ENCODE peak calls at places on chromosomes 12 and 14, in five cellular contexts. M is esophagus muscularis mucosa, H is ovary, P is PC-9, X is tibial artery. Z is an unnamed sample. For H3K36me3 and H3K4me1, the result is how much of the 10 kb centered on the place peaks cover.

GRCh38 chr12:122486805-122487426 is 13.8 kb downstream of the ZCCHC8 start:
- DNase-seq in M (no peak), H (no peak), P (no peak), X (no peak), Z (no peak)

GRCh38 chr14:91352101-91352500 is 65.5 kb downstream of the CCDC88C start:
- DNase-seq in M (no peak), H (peak), P (no peak), X (no peak), Z (peak)

GRCh38 chr14:76355771-76356170 is 20.2 kb upstream of the ESRRB start:
- DNase-seq in M (no peak), H (no peak), P (no peak), X (no peak), Z (no peak)

GRCh38 chr14:81818271-81818670 is 284.6 kb upstream of the SEL1L start:
- DNase-seq in M (no peak), H (no peak), P (no peak), X (no peak), Z (no peak)

GRCh38 chr12:50642035-50642451 is 121.9 kb upstream of the ATF1 start:
- DNase-seq in M (no peak), H (no peak), P (peak), X (no peak), Z (no peak)

GRCh38 chr12:84842406-84843013 is 70.1 kb downstream of the SLC6A15 start:
- DNase-seq in M (no peak), H (no peak), P (peak), X (no peak), Z (peak)

GRCh38 chr14:41558527-41558926 is 48.1 kb upstream of the LRFN5 start:
- DNase-seq in M (no peak), H (no peak), P (no peak), X (no peak), Z (no peak)

GRCh38 chr12:57235012-57235727 is 5.7 kb downstream of the SHMT2 start:
- DNase-seq in M (no peak), H (no peak), P (no peak), X (peak), Z (no peak)

GRCh38 chr14:61512508-61512907 is 182.8 kb upstream of the HIF1A start:
- DNase-seq in M (no peak), H (no peak), P (no peak), X (no peak), Z (no peak)

GRCh38 chr14:61493239-61493638 is 171.9 kb downstream of the PRKCH start:
- DNase-seq in M (no peak), H (no peak), P (no peak), X (no peak), Z (no peak)

GRCh38 chr14:79165460-79166080 is 995.4 kb downstream of the NRXN3 start:
- DNase-seq in M (no peak), H (no peak), P (no peak), X (no peak), Z (no peak)

GRCh38 chr14:95597784-95598204 is 62.9 kb downstream of the GLRX5 start:
- DNase-seq in M (no peak), H (peak), P (no peak), X (no peak), Z (no peak)

GRCh38 chr12:76085159-76085868 is 829 bp upstream of the NAP1L1 start:
- DNase-seq in M (no peak), H (no peak), P (no peak), X (no peak), Z (peak)

GRCh38 chr14:58878740-58879139 is 241.0 kb downstream of the DACT1 start:
- DNase-seq in M (no peak), H (no peak), P (no peak), X (no peak), Z (no peak)

GRCh38 chr12:130357241-130357640 is 19.6 kb downstream of the PIWIL1 start:
- DNase-seq in M (no peak), H (no peak), P (no peak), X (no peak), Z (no peak)

GRCh38 chr14:54435500-54435981 is 5.6 kb downstream of the CNIH1 start:
- DNase-seq in M (no peak), H (no peak), P (no peak), X (no peak), Z (no peak)

GRCh38 chr12:66620703-66621102 is 58.2 kb downstream of the GRIP1 start:
- DNase-seq in M (no peak), H (no peak), P (no peak), X (no peak), Z (no peak)

GRCh38 chr12:34286934-34287333 is 264.6 kb downstream of the ALG10 start:
- DNase-seq in M (no peak), H (no peak), P (no peak), X (no peak), Z (no peak)

GRCh38 chr14:99757331-99758070 is 35.7 kb upstream of the EML1 start:
- DNase-seq in M (no peak), H (no peak), P (no peak), X (peak), Z (no peak)

DNA sequence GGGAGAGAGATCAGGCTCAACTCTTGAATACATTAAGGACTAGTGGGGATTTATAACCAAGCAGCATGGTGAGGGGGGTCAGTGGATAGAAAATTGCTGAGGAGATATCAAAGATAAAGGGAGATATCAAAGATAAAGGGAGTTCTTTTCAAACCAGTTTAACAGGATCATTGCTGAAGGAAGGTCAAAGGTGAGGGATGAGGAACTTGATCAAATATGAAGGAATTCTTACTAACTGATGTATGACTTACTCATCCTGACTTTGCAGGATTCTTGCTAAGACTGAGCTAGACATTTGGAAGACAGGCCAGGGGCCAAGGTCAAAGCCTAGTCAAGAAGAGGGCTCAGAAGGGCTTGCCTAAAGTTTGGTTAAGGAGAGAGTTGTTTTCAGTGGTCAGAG is 4.8 kb downstream of the ABHD4 start:
- DNase-seq in M (no peak), H (no peak), P (no peak), X (no peak), Z (no peak)
- H3K36me3 ChIP-seq in M (half or more), H (under half), P (half or more), X (half or more), Z (under half)

DNA sequence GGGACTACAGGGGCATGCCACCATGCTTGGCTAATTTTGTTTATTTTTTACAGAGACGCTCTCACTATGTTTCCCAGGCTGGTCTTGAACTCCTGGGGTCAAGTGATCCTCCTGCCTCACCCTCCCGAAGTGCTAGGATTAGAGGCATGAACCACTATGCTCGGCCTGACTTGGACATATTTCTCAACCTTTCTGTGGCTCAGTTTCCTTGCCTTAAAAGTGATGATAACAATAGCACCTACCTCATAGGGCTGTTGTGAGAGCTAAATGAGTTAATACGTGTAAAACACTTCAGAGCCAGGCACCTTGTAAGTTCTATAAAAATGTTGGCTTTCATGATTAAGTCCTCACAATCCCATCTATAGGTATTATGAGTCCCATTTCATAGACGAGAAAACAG is 89.2 kb upstream of the METAP2 start:
- DNase-seq in M (no peak), H (no peak), P (no peak), X (no peak), Z (no peak)
- H3K4me1 ChIP-seq in M (under half), H (under half), P (under half), X (under half), Z (under half)

GRCh38 chr12:116431677-116432300 is 127.4 kb upstream of the MAP1LC3B2 start:
- DNase-seq in M (no peak), H (no peak), P (no peak), X (no peak), Z (no peak)

GRCh38 chr12:116432321-116432750 is 126.8 kb upstream of the MAP1LC3B2 start:
- DNase-seq in M (no peak), H (no peak), P (no peak), X (no peak), Z (no peak)

GRCh38 chr12:116435984-116436383 is 123.2 kb upstream of the MAP1LC3B2 start:
- DNase-seq in M (no peak), H (no peak), P (no peak), X (no peak), Z (no peak)

GRCh38 chr12:116436561-116437249 is 122.5 kb upstream of the MAP1LC3B2 start:
- DNase-seq in M (no peak), H (no peak), P (no peak), X (no peak), Z (no peak)

GRCh38 chr12:116434155-116435065 is 124.8 kb upstream of the MAP1LC3B2 start:
- DNase-seq in M (peak), H (peak), P (peak), X (peak), Z (peak)
- H3K27ac ChIP-seq in M (peak), H (peak), P (peak), X (peak), Z (no peak)

GRCh38 chr12:124975276-124975675 is 13.7 kb downstream of the DHX37 start:
- DNase-seq in M (no peak), H (no peak), P (no peak), X (no peak), Z (no peak)

GRCh38 chr12:124979568-124979967 is 9.4 kb downstream of the DHX37 start:
- DNase-seq in M (no peak), H (no peak), P (no peak), X (no peak), Z (no peak)

GRCh38 chr12:124976999-124977398 is 11.9 kb downstream of the DHX37 start:
- DNase-seq in M (no peak), H (no peak), P (no peak), X (no peak), Z (no peak)

GRCh38 chr12:124980098-124980892 is 8.6 kb downstream of the DHX37 start:
- DNase-seq in M (no peak), H (no peak), P (no peak), X (no peak), Z (no peak)
- H3K36me3 ChIP-seq in M (half or more), H (under half), P (under half), X (half or more), Z (under half)

DNA sequence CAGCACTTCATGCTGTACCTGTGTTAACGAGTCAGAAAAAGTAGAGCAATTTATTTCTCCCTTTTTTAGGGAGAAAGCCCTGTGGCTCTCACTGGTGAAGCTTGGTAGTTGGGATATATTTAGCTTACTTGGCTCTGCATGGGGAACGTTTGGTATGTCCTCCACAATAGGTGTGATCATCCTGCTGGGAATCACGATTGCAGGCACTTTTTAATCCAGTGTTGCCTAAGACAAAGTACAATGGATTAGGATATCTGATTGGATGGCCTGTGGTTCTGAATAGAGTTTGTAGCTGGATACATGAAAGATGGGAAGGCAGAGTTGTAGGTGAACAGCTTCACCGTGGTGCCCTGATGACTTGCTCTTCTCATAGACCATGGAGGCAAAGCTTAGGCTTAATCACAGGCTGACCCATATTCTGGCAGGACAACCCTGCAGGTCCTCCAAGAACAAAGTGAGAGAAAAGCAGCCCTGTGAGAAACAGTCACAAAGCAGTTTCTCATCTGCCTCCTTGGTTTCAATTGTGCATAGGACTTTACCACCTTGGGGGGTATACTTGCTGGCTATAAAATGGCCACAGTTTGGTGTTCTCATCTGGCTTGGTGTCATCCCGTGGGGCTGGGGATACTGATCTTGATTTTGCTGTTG is 7.5 kb downstream of the RESF1 start:
- DNase-seq in M (no peak), H (no peak), P (no peak), X (no peak), Z (no peak)
- H3K4me1 ChIP-seq in M (under half), H (under half), P (under half), X (under half), Z (under half)

GRCh38 chr14:103729496-103730448 is 14.2 kb downstream of the ZFYVE21 start:
- DNase-seq in M (no peak), H (peak), P (no peak), X (no peak), Z (no peak)
- H3K27ac ChIP-seq in M (peak), H (no peak), P (no peak), X (peak), Z (no peak)

DNA sequence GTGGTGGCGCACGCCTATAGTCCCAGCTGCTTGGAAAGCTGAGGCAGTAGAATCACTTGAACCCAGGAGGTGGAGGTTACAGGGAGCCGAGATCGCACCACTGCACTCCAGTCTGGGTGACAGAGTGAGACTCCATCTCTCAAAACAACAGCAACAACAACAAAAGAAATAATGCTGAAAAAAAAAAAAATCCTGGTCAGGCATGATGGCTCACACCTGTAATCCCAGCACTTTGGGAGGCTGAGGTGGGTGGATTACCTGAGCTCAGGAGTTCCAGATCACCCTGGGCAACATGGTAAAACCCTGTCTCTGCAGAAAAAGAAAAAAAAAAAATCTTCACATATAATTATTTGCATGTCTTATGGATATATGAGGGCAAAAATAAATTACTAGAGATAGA is 75.5 kb downstream of the ATXN2 start:
- DNase-seq in M (no peak), H (no peak), P (no peak), X (no peak), Z (no peak)
- H3K36me3 ChIP-seq in M (half or more), H (under half), P (half or more), X (half or more), Z (under half)